ENCODE peak calls at places on chromosomes 6 and 20, in five cellular contexts. One of them, this sample, is unnamed.
A peak's percentile ranks its signal among the peaks of the same experiment; 100 is the strongest.

GRCh38 chr6:163327936-163328335 is 86.6 kb upstream of the QKI start:
- DNase-seq in smooth muscle cell of the brain vasculature: no peak
- DNase-seq in AG08396: no peak
- DNase-seq in substantia nigra: no peak
- DNase-seq in esophagus squamous epithelium: no peak
- DNase-seq in this sample: no peak

GRCh38 chr6:133551847-133552331 is 310.7 kb downstream of the EYA4 start:
- DNase-seq in smooth muscle cell of the brain vasculature: peak; percentile 98
- DNase-seq in AG08396: peak; percentile 76
- DNase-seq in esophagus squamous epithelium: no peak
- DNase-seq in substantia nigra: no peak
- DNase-seq in this sample: no peak

GRCh38 chr20:5488823-5489222 is 172.1 kb upstream of the PROKR2 start:
- DNase-seq in esophagus squamous epithelium: no peak
- DNase-seq in smooth muscle cell of the brain vasculature: no peak
- DNase-seq in AG08396: no peak
- DNase-seq in substantia nigra: no peak
- DNase-seq in this sample: no peak

GRCh38 chr6:89734526-89734925 is 85.1 kb downstream of the MDN1 start:
- DNase-seq in smooth muscle cell of the brain vasculature: no peak
- DNase-seq in substantia nigra: no peak
- DNase-seq in AG08396: no peak
- DNase-seq in esophagus squamous epithelium: no peak
- DNase-seq in this sample: no peak

GRCh38 chr6:130896249-130896648 is 69.0 kb downstream of the SMLR1 start:
- DNase-seq in substantia nigra: no peak
- DNase-seq in smooth muscle cell of the brain vasculature: no peak
- DNase-seq in esophagus squamous epithelium: no peak
- DNase-seq in AG08396: no peak
- DNase-seq in this sample: no peak

GRCh38 chr6:150543178-150543577 is 56.5 kb upstream of the PLEKHG1 start:
- DNase-seq in AG08396: no peak
- DNase-seq in substantia nigra: no peak
- DNase-seq in esophagus squamous epithelium: no peak
- DNase-seq in smooth muscle cell of the brain vasculature: no peak
- DNase-seq in this sample: no peak

GRCh38 chr20:40438161-40438835 is 250.7 kb downstream of the MAFB start:
- DNase-seq in esophagus squamous epithelium: no peak
- DNase-seq in AG08396: no peak
- DNase-seq in substantia nigra: no peak
- DNase-seq in smooth muscle cell of the brain vasculature: no peak
- DNase-seq in this sample: no peak

GRCh38 chr20:50281831-50282591 is 91.4 kb downstream of the CEBPB start:
- DNase-seq in substantia nigra: no peak
- DNase-seq in smooth muscle cell of the brain vasculature: no peak
- DNase-seq in AG08396: no peak
- DNase-seq in esophagus squamous epithelium: no peak
- DNase-seq in this sample: no peak

GRCh38 chr6:98875375-98875774 is 41.0 kb downstream of the POU3F2 start:
- DNase-seq in substantia nigra: no peak
- DNase-seq in esophagus squamous epithelium: no peak
- DNase-seq in AG08396: no peak
- DNase-seq in smooth muscle cell of the brain vasculature: no peak
- DNase-seq in this sample: no peak

GRCh38 chr6:2194643-2195042 is 50.8 kb downstream of the GMDS start:
- DNase-seq in substantia nigra: no peak
- DNase-seq in AG08396: no peak
- DNase-seq in esophagus squamous epithelium: no peak
- DNase-seq in smooth muscle cell of the brain vasculature: no peak
- DNase-seq in this sample: no peak

GRCh38 chr6:42199106-42199981 is 4.6 kb upstream of the GUCA1B start:
- DNase-seq in substantia nigra: no peak
- DNase-seq in esophagus squamous epithelium: no peak
- DNase-seq in AG08396: no peak
- DNase-seq in smooth muscle cell of the brain vasculature: no peak
- DNase-seq in this sample: no peak